ENCODE peak calls at places on chromosomes 16 and 17, in six cellular contexts. One of them, this sample, is unnamed.
A peak's percentile ranks its signal among the peaks of the same experiment; 100 is the strongest.

GRCh38 chr17:2745317-2746037 is 4.0 kb downstream of the CCDC92B start:
- DNase-seq in hippocampal formation: no peak
- DNase-seq in stimulated activated CD8-positive, alpha-beta memory T cell treated with anti-CD3 and anti-CD28 coated beads, Interleukin-7, amount 100 ng/mL, for 1 hour: no peak
- DNase-seq in renal cortical epithelial cell: no peak
- DNase-seq in bronchial epithelial cell: no peak
- DNase-seq in NCI-H1694 treated with DMSO at 0.1 percent for 48 hours: no peak
- DNase-seq in this sample: no peak

GRCh38 chr17:20916383-20916782 is 126.4 kb downstream of the USP22 start:
- DNase-seq in hippocampal formation: no peak
- DNase-seq in stimulated activated CD8-positive, alpha-beta memory T cell treated with anti-CD3 and anti-CD28 coated beads, Interleukin-7, amount 100 ng/mL, for 1 hour: no peak
- DNase-seq in renal cortical epithelial cell: no peak
- DNase-seq in bronchial epithelial cell: peak; percentile 55
- DNase-seq in NCI-H1694 treated with DMSO at 0.1 percent for 48 hours: no peak
- DNase-seq in this sample: no peak

GRCh38 chr17:62592305-62593099 is 35.0 kb upstream of the MRC2 start:
- DNase-seq in hippocampal formation: no peak
- DNase-seq in stimulated activated CD8-positive, alpha-beta memory T cell treated with anti-CD3 and anti-CD28 coated beads, Interleukin-7, amount 100 ng/mL, for 1 hour: no peak
- DNase-seq in renal cortical epithelial cell: no peak
- DNase-seq in bronchial epithelial cell: peak; percentile 74
- DNase-seq in NCI-H1694 treated with DMSO at 0.1 percent for 48 hours: no peak
- DNase-seq in this sample: no peak

GRCh38 chr16:72997141-72997542 is 50.8 kb downstream of the ZFHX3 start:
- DNase-seq in hippocampal formation: no peak
- DNase-seq in stimulated activated CD8-positive, alpha-beta memory T cell treated with anti-CD3 and anti-CD28 coated beads, Interleukin-7, amount 100 ng/mL, for 1 hour: no peak
- DNase-seq in renal cortical epithelial cell: peak; percentile 67
- DNase-seq in bronchial epithelial cell: peak; percentile 85
- DNase-seq in NCI-H1694 treated with DMSO at 0.1 percent for 48 hours: no peak
- DNase-seq in this sample: no peak

GRCh38 chr17:73013816-73014663 is 78.4 kb downstream of the SLC39A11 start:
- DNase-seq in hippocampal formation: no peak
- DNase-seq in stimulated activated CD8-positive, alpha-beta memory T cell treated with anti-CD3 and anti-CD28 coated beads, Interleukin-7, amount 100 ng/mL, for 1 hour: no peak
- DNase-seq in renal cortical epithelial cell: no peak
- DNase-seq in bronchial epithelial cell: no peak
- DNase-seq in NCI-H1694 treated with DMSO at 0.1 percent for 48 hours: peak; percentile 28
- DNase-seq in this sample: no peak

GRCh38 chr16:54347961-54348360 is 61.4 kb upstream of the IRX3 start:
- DNase-seq in hippocampal formation: no peak
- DNase-seq in stimulated activated CD8-positive, alpha-beta memory T cell treated with anti-CD3 and anti-CD28 coated beads, Interleukin-7, amount 100 ng/mL, for 1 hour: no peak
- DNase-seq in renal cortical epithelial cell: peak; percentile 58
- DNase-seq in bronchial epithelial cell: peak; percentile 83
- DNase-seq in NCI-H1694 treated with DMSO at 0.1 percent for 48 hours: no peak
- DNase-seq in this sample: no peak

GRCh38 chr16:10655415-10655977 is 39.2 kb downstream of the TEKT5 start:
- DNase-seq in hippocampal formation: no peak
- DNase-seq in stimulated activated CD8-positive, alpha-beta memory T cell treated with anti-CD3 and anti-CD28 coated beads, Interleukin-7, amount 100 ng/mL, for 1 hour: no peak
- DNase-seq in renal cortical epithelial cell: no peak
- DNase-seq in bronchial epithelial cell: peak; percentile 5
- DNase-seq in NCI-H1694 treated with DMSO at 0.1 percent for 48 hours: no peak
- DNase-seq in this sample: no peak

GRCh38 chr16:67948015-67948414 is 4.1 kb upstream of the LCAT start:
- DNase-seq in hippocampal formation: no peak
- DNase-seq in stimulated activated CD8-positive, alpha-beta memory T cell treated with anti-CD3 and anti-CD28 coated beads, Interleukin-7, amount 100 ng/mL, for 1 hour: no peak
- DNase-seq in renal cortical epithelial cell: no peak
- DNase-seq in bronchial epithelial cell: no peak
- DNase-seq in NCI-H1694 treated with DMSO at 0.1 percent for 48 hours: no peak
- DNase-seq in this sample: no peak

GRCh38 chr17:6546069-6546718 is 10.2 kb downstream of the PITPNM3 start:
- DNase-seq in hippocampal formation: no peak
- DNase-seq in stimulated activated CD8-positive, alpha-beta memory T cell treated with anti-CD3 and anti-CD28 coated beads, Interleukin-7, amount 100 ng/mL, for 1 hour: no peak
- DNase-seq in renal cortical epithelial cell: peak; percentile 78
- DNase-seq in bronchial epithelial cell: no peak
- DNase-seq in NCI-H1694 treated with DMSO at 0.1 percent for 48 hours: no peak
- DNase-seq in this sample: no peak

GRCh38 chr16:84360170-84360569 is 8.2 kb upstream of the ATP2C2 start:
- DNase-seq in hippocampal formation: no peak
- DNase-seq in stimulated activated CD8-positive, alpha-beta memory T cell treated with anti-CD3 and anti-CD28 coated beads, Interleukin-7, amount 100 ng/mL, for 1 hour: no peak
- DNase-seq in renal cortical epithelial cell: peak; percentile 71
- DNase-seq in bronchial epithelial cell: peak; percentile 86
- DNase-seq in NCI-H1694 treated with DMSO at 0.1 percent for 48 hours: no peak
- DNase-seq in this sample: no peak

GRCh38 chr16:78425957-78426590 is 326.6 kb downstream of the WWOX start:
- DNase-seq in hippocampal formation: no peak
- DNase-seq in stimulated activated CD8-positive, alpha-beta memory T cell treated with anti-CD3 and anti-CD28 coated beads, Interleukin-7, amount 100 ng/mL, for 1 hour: no peak
- DNase-seq in renal cortical epithelial cell: no peak
- DNase-seq in bronchial epithelial cell: no peak
- DNase-seq in NCI-H1694 treated with DMSO at 0.1 percent for 48 hours: no peak
- DNase-seq in this sample: no peak

GRCh38 chr17:79789943-79790804 is 6.7 kb downstream of the CBX8 start:
- DNase-seq in hippocampal formation: peak; percentile 18
- DNase-seq in stimulated activated CD8-positive, alpha-beta memory T cell treated with anti-CD3 and anti-CD28 coated beads, Interleukin-7, amount 100 ng/mL, for 1 hour: no peak
- DNase-seq in renal cortical epithelial cell: no peak
- DNase-seq in bronchial epithelial cell: no peak
- DNase-seq in NCI-H1694 treated with DMSO at 0.1 percent for 48 hours: no peak
- DNase-seq in this sample: no peak

GRCh38 chr17:82913304-82914043 is 73.7 kb upstream of the ZNF750 start:
- DNase-seq in hippocampal formation: no peak
- DNase-seq in stimulated activated CD8-positive, alpha-beta memory T cell treated with anti-CD3 and anti-CD28 coated beads, Interleukin-7, amount 100 ng/mL, for 1 hour: no peak
- DNase-seq in renal cortical epithelial cell: no peak
- DNase-seq in bronchial epithelial cell: no peak
- DNase-seq in NCI-H1694 treated with DMSO at 0.1 percent for 48 hours: no peak
- DNase-seq in this sample: no peak

This sample was measured in T-helper 17 cell.